ENCODE peak calls at places on chromosome 4, in seven cellular contexts. L, R, H, K, G, X and Z are unnamed samples.
A peak's percentile ranks its signal among the peaks of the same experiment; 100 is the strongest.

GRCh38 chr4:101667348-101667747 is 123.2 kb upstream of the BANK1 start:
- DNase-seq in L (no peak), R (no peak), H (no peak), K (no peak), G (no peak), X (no peak), Z (no peak)

GRCh38 chr4:4670869-4671268 is 129.0 kb upstream of the STX18 start:
- DNase-seq in L (no peak), R (no peak), H (no peak), K (peak; percentile 32), G (no peak), X (no peak), Z (no peak)

GRCh38 chr4:187666634-187667033 is 328.9 kb upstream of the ZFP42 start:
- DNase-seq in L (no peak), R (no peak), H (no peak), K (no peak), G (no peak), X (no peak), Z (no peak)

GRCh38 chr4:32768664-32769389 is 2048.7 kb downstream of the PCDH7 start:
- DNase-seq in L (no peak), R (no peak), H (no peak), K (no peak), G (no peak), X (no peak), Z (no peak)

GRCh38 chr4:136748165-136748564 is 784.1 kb downstream of the PCDH18 start:
- DNase-seq in L (no peak), R (no peak), H (no peak), K (no peak), G (no peak), X (no peak), Z (no peak)

GRCh38 chr4:185421366-185422124 is 4.2 kb downstream of the UFSP2 start:
- DNase-seq in L (no peak), R (no peak), H (no peak), K (no peak), G (no peak), X (no peak), Z (peak; percentile 35)

GRCh38 chr4:54197926-54198325 is 31.2 kb upstream of the PDGFRA start:
- DNase-seq in L (no peak), R (no peak), H (no peak), K (no peak), G (no peak), X (no peak), Z (no peak)

GRCh38 chr4:77073106-77073858 is 2.5 kb downstream of the CCNI start:
- DNase-seq in L (peak; percentile 65), R (no peak), H (no peak), K (peak; percentile 43), G (no peak), X (no peak), Z (peak; percentile 63)

GRCh38 chr4:185559913-185560281 is 24.6 kb upstream of the PDLIM3 start:
- DNase-seq in L (no peak), R (peak; percentile 43), H (no peak), K (peak; percentile 83), G (no peak), X (no peak), Z (peak; percentile 89)

GRCh38 chr4:63663870-63664269 is 745.4 kb downstream of the TECRL start:
- DNase-seq in L (no peak), R (no peak), H (no peak), K (peak; percentile 0), G (no peak), X (no peak), Z (no peak)

GRCh38 chr4:186780291-186781031 is 56.8 kb upstream of the FAT1 start:
- DNase-seq in L (no peak), R (no peak), H (no peak), K (no peak), G (no peak), X (no peak), Z (no peak)

GRCh38 chr4:126264839-126265238 is 950.1 kb downstream of the FAT4 start:
- DNase-seq in L (no peak), R (no peak), H (no peak), K (peak; percentile 21), G (no peak), X (no peak), Z (peak; percentile 46)

GRCh38 chr4:47839259-47839658 is 1.4 kb upstream of the CORIN start:
- DNase-seq in L (peak; percentile 77), R (no peak), H (peak; percentile 7), K (no peak), G (no peak), X (no peak), Z (peak; percentile 50)